ENCODE peak calls at places on chromosomes 12 and 14, in eight cellular contexts. F is activated CD8-positive, alpha-beta memory T cell treated with anti-CD3 and anti-CD28 coated beads, Interleukin-2, amount 50 U/mL, for 48 hours; Q is skeletal muscle cell; U is AML-193; E is GM23248; A is iPS-NIHi11; D is RCC 7860; Y is stimulated activated CD8-positive, alpha-beta memory T cell treated with anti-CD3 and anti-CD28 coated beads, Interleukin-4, amount 100 ng/mL, for 4 hours. K is an unnamed sample.
A peak's percentile ranks its signal among the peaks of the same experiment; 100 is the strongest.

GRCh38 chr12:131368073-131369071 is 342.5 kb upstream of the SFSWAP start:
- DNase-seq in A (no peak), F (no peak), U (no peak), E (no peak), Y (no peak), Q (no peak), D (no peak), K (no peak)

GRCh38 chr12:126086242-126086641 is 1021.0 kb downstream of the AACS start:
- DNase-seq in Y (no peak), U (no peak), F (no peak), A (no peak), D (no peak), Q (no peak), E (no peak), K (no peak)

GRCh38 chr12:93783827-93784226 is 106.7 kb downstream of the CRADD start:
- DNase-seq in D (no peak), Q (no peak), E (peak; percentile 19), F (peak; percentile 62), Y (no peak), A (no peak), U (no peak), K (no peak)

GRCh38 chr14:49920260-49920659 is 27.4 kb downstream of the ARF6 start:
- DNase-seq in Y (no peak), F (no peak), A (no peak), D (no peak), U (no peak), Q (no peak), E (no peak), K (no peak)

GRCh38 chr12:16607895-16608294 is 1.9 kb upstream of the LMO3 start:
- DNase-seq in F (no peak), Q (no peak), D (no peak), E (no peak), A (no peak), U (no peak), Y (no peak), K (no peak)

GRCh38 chr14:87043667-87044200 is 949.2 kb downstream of the GALC start:
- DNase-seq in A (no peak), Y (no peak), U (no peak), Q (no peak), F (no peak), E (no peak), D (no peak), K (no peak)

GRCh38 chr12:49950310-49951251 is at the start of gene AQP2:
- DNase-seq in Y (no peak), U (no peak), F (no peak), D (no peak), Q (no peak), A (no peak), E (no peak), K (no peak)

GRCh38 chr14:22841769-22842168 is 5.4 kb downstream of the MMP14 start:
- DNase-seq in Q (no peak), D (no peak), A (no peak), U (no peak), F (no peak), Y (no peak), E (no peak), K (peak; percentile 8)

GRCh38 chr12:27970391-27970980 is 2.0 kb downstream of the PTHLH start:
- DNase-seq in A (peak; percentile 50), U (no peak), F (peak; percentile 64), Q (no peak), E (peak; percentile 78), Y (no peak), D (no peak), K (no peak)

GRCh38 chr14:96207686-96208085 is 3.0 kb downstream of the BDKRB2 start:
- DNase-seq in F (no peak), A (no peak), D (no peak), U (no peak), E (no peak), Q (no peak), Y (no peak), K (no peak)

GRCh38 chr12:52434760-52435530 is 774 bp upstream of the KRT75 start:
- DNase-seq in U (no peak), Q (no peak), A (no peak), D (peak; percentile 10), E (peak; percentile 29), F (no peak), Y (no peak), K (no peak)